ENCODE peak calls at places on chromosomes 6 and 20, in five cellular contexts. One of them, this sample, is unnamed.

GRCh38 chr6:16562498-16562897 is 198.8 kb downstream of the ATXN1 start:
- DNase-seq in HCT116: no peak
- DNase-seq in mammary epithelial cell: peak; percentile 26
- DNase-seq in A549: no peak
- DNase-seq in Karpas-422: no peak
- DNase-seq in this sample: no peak

GRCh38 chr20:34390769-34391447 is 27.8 kb downstream of the ITCH start:
- DNase-seq in HCT116: peak; percentile 85
- DNase-seq in mammary epithelial cell: peak; percentile 95
- DNase-seq in A549: peak; percentile 36
- DNase-seq in Karpas-422: no peak
- DNase-seq in this sample: no peak

GRCh38 chr20:63748356-63749270 is 9.0 kb downstream of the SLC2A4RG start:
- DNase-seq in HCT116: no peak
- DNase-seq in mammary epithelial cell: no peak
- DNase-seq in A549: no peak
- DNase-seq in Karpas-422: no peak
- DNase-seq in this sample: no peak

GRCh38 chr6:154842828-154843227 is 109.6 kb downstream of the SCAF8 start:
- DNase-seq in HCT116: no peak
- DNase-seq in mammary epithelial cell: no peak
- DNase-seq in A549: no peak
- DNase-seq in Karpas-422: no peak
- DNase-seq in this sample: no peak

GRCh38 chr6:161418458-161418945 is 144.6 kb upstream of the AGPAT4 start:
- DNase-seq in HCT116: peak; percentile 68
- DNase-seq in mammary epithelial cell: peak; percentile 61
- DNase-seq in A549: no peak
- DNase-seq in Karpas-422: peak; percentile 85
- DNase-seq in this sample: peak; percentile 58

GRCh38 chr6:163149535-163149848 is 265.0 kb upstream of the QKI start:
- DNase-seq in HCT116: no peak
- DNase-seq in mammary epithelial cell: no peak
- DNase-seq in A549: no peak
- DNase-seq in Karpas-422: no peak
- DNase-seq in this sample: no peak

GRCh38 chr20:32010096-32010495 is at the start of gene CCM2L:
- DNase-seq in HCT116: no peak
- DNase-seq in mammary epithelial cell: no peak
- DNase-seq in A549: no peak
- DNase-seq in Karpas-422: no peak
- DNase-seq in this sample: no peak

GRCh38 chr6:50891290-50891689 is 72.6 kb downstream of the TFAP2B start:
- DNase-seq in HCT116: no peak
- DNase-seq in mammary epithelial cell: no peak
- DNase-seq in A549: no peak
- DNase-seq in Karpas-422: no peak
- DNase-seq in this sample: no peak

GRCh38 chr20:33352258-33353012 is 48.9 kb downstream of the CDK5RAP1 start:
- DNase-seq in HCT116: no peak
- DNase-seq in mammary epithelial cell: no peak
- DNase-seq in A549: no peak
- DNase-seq in Karpas-422: no peak
- DNase-seq in this sample: no peak

GRCh38 chr6:137791281-137792159 is 75.5 kb upstream of the TNFAIP3 start:
- DNase-seq in HCT116: no peak
- DNase-seq in mammary epithelial cell: no peak
- DNase-seq in A549: no peak
- DNase-seq in Karpas-422: peak; percentile 19
- DNase-seq in this sample: no peak

GRCh38 chr6:141401168-141401567 is 731.6 kb upstream of the GJE1 start:
- DNase-seq in HCT116: no peak
- DNase-seq in mammary epithelial cell: no peak
- DNase-seq in A549: no peak
- DNase-seq in Karpas-422: no peak
- DNase-seq in this sample: no peak

GRCh38 chr6:44264154-44265002 is 973 bp downstream of the NFKBIE start:
- DNase-seq in HCT116: no peak
- DNase-seq in mammary epithelial cell: peak; percentile 29
- DNase-seq in A549: no peak
- DNase-seq in Karpas-422: peak; percentile 93
- DNase-seq in this sample: peak; percentile 90

GRCh38 chr6:16712931-16713484 is 48.3 kb downstream of the ATXN1 start:
- DNase-seq in HCT116: peak; percentile 91
- DNase-seq in mammary epithelial cell: peak; percentile 92
- DNase-seq in A549: no peak
- DNase-seq in Karpas-422: peak; percentile 46
- DNase-seq in this sample: no peak

GRCh38 chr20:56368351-56369134 is 9.8 kb downstream of the FAM210B start:
- DNase-seq in HCT116: no peak
- DNase-seq in mammary epithelial cell: no peak
- DNase-seq in A549: no peak
- DNase-seq in Karpas-422: no peak
- DNase-seq in this sample: no peak

GRCh38 chr6:87575423-87575822 is 14.4 kb downstream of the RARS2 start:
- DNase-seq in HCT116: no peak
- DNase-seq in mammary epithelial cell: no peak
- DNase-seq in A549: no peak
- DNase-seq in Karpas-422: no peak
- DNase-seq in this sample: no peak

GRCh38 chr6:87573307-87574024 is 16.3 kb downstream of the RARS2 start:
- DNase-seq in HCT116: no peak
- DNase-seq in mammary epithelial cell: no peak
- DNase-seq in A549: no peak
- DNase-seq in Karpas-422: no peak
- DNase-seq in this sample: no peak

GRCh38 chr6:87572031-87572430 is 17.8 kb downstream of the RARS2 start:
- DNase-seq in HCT116: no peak
- DNase-seq in mammary epithelial cell: no peak
- DNase-seq in A549: no peak
- DNase-seq in Karpas-422: no peak
- DNase-seq in this sample: no peak

GRCh38 chr6:87574237-87574636 is 15.6 kb downstream of the RARS2 start:
- DNase-seq in HCT116: no peak
- DNase-seq in mammary epithelial cell: peak; percentile 19
- DNase-seq in A549: no peak
- DNase-seq in Karpas-422: no peak
- DNase-seq in this sample: no peak

DNA sequence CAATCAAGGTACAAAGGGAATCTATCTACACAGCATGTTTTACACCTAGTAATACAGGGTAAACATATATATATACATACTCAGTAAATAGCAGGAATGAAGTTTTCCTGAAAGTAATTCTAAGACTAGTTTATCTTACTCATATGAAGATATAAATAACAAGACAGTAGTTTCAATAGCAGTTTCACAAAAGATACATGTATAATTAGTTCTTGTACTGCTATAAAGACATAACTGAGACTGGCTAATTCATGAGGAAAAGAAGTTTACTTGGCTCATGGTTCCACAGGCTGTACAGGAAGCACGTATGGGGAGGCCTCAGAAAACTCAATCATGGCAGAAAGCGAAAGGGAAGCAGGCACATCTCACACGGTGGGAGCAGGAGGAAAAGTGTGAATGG is 16.9 kb downstream of the RARS2 start:
- DNase-seq in HCT116: no peak
- DNase-seq in mammary epithelial cell: no peak
- DNase-seq in A549: no peak
- DNase-seq in Karpas-422: no peak
- DNase-seq in this sample: no peak
- H3K4me2 ChIP-seq in HCT116: no peak overlapping the region
- H3K4me2 ChIP-seq in mammary epithelial cell: no peak overlapping the region
- H3K4me2 ChIP-seq in A549: peak overlapping the region; percentile 51
- H3K4me2 ChIP-seq in Karpas-422: no peak overlapping the region
- H3K4me2 ChIP-seq in this sample: no peak overlapping the region

DNA sequence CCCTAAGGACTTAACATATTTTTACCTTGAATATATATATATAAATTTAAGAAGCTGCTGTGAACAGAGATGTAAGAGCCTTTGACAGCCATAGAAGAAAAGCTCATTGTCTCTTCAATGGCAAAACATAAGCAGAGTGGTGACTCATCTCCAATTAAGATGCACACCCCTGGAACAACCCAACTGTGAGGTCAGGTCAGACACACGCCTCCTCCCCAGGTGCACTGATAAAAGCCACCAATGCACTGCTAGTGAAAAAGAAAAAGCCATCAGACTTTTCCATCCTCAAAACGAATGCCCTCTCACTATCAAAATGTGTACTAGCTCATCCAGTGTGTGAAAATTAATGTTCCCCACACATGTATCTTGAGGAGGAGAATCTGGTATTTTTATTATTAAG is 100.1 kb downstream of the SMLR1 start:
- DNase-seq in HCT116: peak; percentile 54
- DNase-seq in mammary epithelial cell: peak; percentile 78
- DNase-seq in A549: no peak
- DNase-seq in Karpas-422: no peak
- DNase-seq in this sample: no peak
- H3K4me1 ChIP-seq in HCT116: peaks cover 13% of the 10 kb centered on the region
- H3K4me1 ChIP-seq in mammary epithelial cell: peaks cover 6% of the 10 kb centered on the region
- H3K4me1 ChIP-seq in A549: peaks cover 8% of the 10 kb centered on the region
- H3K4me1 ChIP-seq in Karpas-422: no peaks in the 10 kb centered on the region
- H3K4me1 ChIP-seq in this sample: no peaks in the 10 kb centered on the region

DNA sequence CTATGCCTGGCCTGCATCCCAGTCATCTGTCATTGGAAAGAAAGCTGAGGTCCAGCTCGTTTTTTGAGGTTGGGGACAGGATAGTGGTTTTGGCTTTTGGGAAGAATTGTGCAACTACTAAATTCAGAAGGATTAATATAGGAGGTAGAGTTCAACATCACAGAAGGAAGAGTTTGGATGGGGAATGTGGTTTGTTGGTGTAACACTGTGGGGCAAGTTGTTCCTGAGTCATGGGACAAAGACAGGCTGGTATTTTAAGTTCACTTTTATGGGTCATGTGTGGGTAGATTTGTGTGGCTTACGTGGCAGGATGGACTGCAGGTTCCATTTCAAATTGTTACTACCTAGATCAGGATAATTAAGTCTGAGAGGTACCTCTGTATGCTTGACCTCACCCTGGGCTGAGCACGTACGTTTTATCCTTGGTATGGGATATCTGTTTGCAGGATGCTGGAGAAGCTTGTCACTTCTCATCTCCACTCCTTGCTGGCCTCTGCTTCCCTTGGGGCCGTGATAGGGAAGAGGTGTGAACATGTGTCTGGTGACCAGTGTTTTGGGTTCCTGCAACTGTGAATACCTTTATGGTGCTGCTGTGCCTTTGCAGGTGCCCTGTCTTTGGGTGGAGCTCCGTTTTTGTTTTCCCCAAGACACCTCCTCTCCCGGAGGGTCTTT is 177.6 kb downstream of the JARID2 start:
- DNase-seq in HCT116: no peak
- DNase-seq in mammary epithelial cell: peak; percentile 78
- DNase-seq in A549: no peak
- DNase-seq in Karpas-422: no peak
- DNase-seq in this sample: no peak
- H3K4me2 ChIP-seq in HCT116: no peak overlapping the region
- H3K4me2 ChIP-seq in mammary epithelial cell: no peak overlapping the region
- H3K4me2 ChIP-seq in A549: no peak overlapping the region
- H3K4me2 ChIP-seq in Karpas-422: no peak overlapping the region
- H3K4me2 ChIP-seq in this sample: no peak overlapping the region

DNA sequence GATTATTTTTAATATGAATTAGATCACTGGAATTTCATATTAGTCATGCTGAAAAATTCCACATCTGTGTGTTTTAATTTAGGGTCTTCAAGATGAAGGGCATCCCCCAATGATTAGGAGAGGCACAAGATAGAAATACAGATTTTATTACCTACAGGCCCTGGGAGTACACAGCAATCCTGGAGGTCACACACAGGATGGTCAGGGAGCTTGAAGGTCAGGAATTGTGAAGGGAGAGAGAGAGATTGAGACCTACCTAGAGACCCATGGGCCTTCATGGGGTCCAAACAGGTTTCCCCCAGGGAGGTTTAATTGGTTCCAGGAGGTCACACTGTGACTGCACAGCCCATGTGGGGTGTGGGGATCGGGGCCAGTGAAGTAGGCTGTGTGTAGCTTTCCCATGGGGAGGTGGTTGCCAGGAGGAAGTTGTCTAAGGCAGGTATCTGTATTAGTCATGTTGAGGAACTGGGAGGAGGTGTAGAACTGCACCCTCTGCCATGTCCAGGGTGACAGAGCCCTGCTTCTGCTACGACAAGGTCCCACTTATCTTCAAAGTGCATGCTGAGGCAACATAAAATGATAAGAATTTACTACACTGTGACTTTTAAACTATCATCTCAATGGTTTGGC is 18.3 kb downstream of the SNX9 start:
- DNase-seq in HCT116: peak; percentile 72
- DNase-seq in mammary epithelial cell: peak; percentile 87
- DNase-seq in A549: no peak
- DNase-seq in Karpas-422: no peak
- DNase-seq in this sample: no peak
- H3K4me1 ChIP-seq in HCT116: peaks cover 45% of the 10 kb centered on the region
- H3K4me1 ChIP-seq in mammary epithelial cell: peaks cover 67% of the 10 kb centered on the region
- H3K4me1 ChIP-seq in A549: peaks cover 29% of the 10 kb centered on the region
- H3K4me1 ChIP-seq in Karpas-422: peaks cover 5% of the 10 kb centered on the region
- H3K4me1 ChIP-seq in this sample: no peaks in the 10 kb centered on the region

GRCh38 chr6:150514806-150515362 is 84.8 kb upstream of the PLEKHG1 start:
- DNase-seq in HCT116: no peak
- DNase-seq in mammary epithelial cell: no peak
- DNase-seq in A549: no peak
- DNase-seq in Karpas-422: peak; percentile 45
- DNase-seq in this sample: no peak

GRCh38 chr6:150516199-150516598 is 83.5 kb upstream of the PLEKHG1 start:
- DNase-seq in HCT116: no peak
- DNase-seq in mammary epithelial cell: no peak
- DNase-seq in A549: no peak
- DNase-seq in Karpas-422: no peak
- DNase-seq in this sample: no peak

GRCh38 chr6:150511313-150511712 is 88.4 kb upstream of the PLEKHG1 start:
- DNase-seq in HCT116: no peak
- DNase-seq in mammary epithelial cell: no peak
- DNase-seq in A549: no peak
- DNase-seq in Karpas-422: no peak
- DNase-seq in this sample: no peak

DNA sequence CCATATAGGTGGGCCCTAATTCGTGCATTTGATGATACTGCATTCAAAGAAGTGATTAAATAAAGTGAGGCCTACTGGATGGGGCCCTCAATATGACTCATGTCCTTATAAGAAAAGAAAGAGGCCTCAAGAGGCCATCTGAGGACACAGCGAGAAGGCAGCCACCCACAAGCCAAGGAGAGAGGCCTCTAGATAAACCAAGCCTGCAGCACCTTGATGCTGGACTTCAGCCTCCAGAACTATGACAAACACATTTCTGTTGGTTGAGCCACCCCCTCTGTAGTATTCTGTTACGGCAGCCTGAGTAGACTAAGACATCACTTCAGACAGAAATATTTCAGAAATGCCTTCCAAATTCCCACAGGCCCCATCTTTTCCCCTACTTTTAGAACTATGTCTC is 82.5 kb upstream of the PLEKHG1 start:
- DNase-seq in HCT116: no peak
- DNase-seq in mammary epithelial cell: peak; percentile 19
- DNase-seq in A549: no peak
- DNase-seq in Karpas-422: no peak
- DNase-seq in this sample: no peak
- H3K4me2 ChIP-seq in HCT116: no peak overlapping the region
- H3K4me2 ChIP-seq in mammary epithelial cell: no peak overlapping the region
- H3K4me2 ChIP-seq in A549: no peak overlapping the region
- H3K4me2 ChIP-seq in Karpas-422: no peak overlapping the region
- H3K4me2 ChIP-seq in this sample: no peak overlapping the region